ENCODE peak calls at places on chromosomes 2 and 18, in four cellular contexts. E is tibial nerve, R is coronary artery, B is AG04450. M is an unnamed sample.

GRCh38 chr2:202104286-202104870 is 31.3 kb downstream of the KIAA2012 start:
- DNase-seq in B (no peak), E (no peak), R (no peak), M (no peak)

GRCh38 chr2:55604027-55604565 is 13.3 kb downstream of the PPP4R3B start:
- DNase-seq in E (no peak), R (no peak), B (no peak), M (no peak)

GRCh38 chr2:17309741-17310339 is 208.4 kb downstream of the RAD51AP2 start:
- DNase-seq in R (no peak), B (no peak), E (peak), M (no peak)

GRCh38 chr2:184157141-184157540 is 441.2 kb upstream of the ZNF804A start:
- DNase-seq in R (no peak), E (no peak), B (no peak), M (no peak)

GRCh38 chr2:16225071-16225470 is 284.7 kb downstream of the MYCN start:
- DNase-seq in E (no peak), B (no peak), R (no peak), M (no peak)

GRCh38 chr2:241884951-241885700 is 15.6 kb downstream of the RTP5 start:
- DNase-seq in B (no peak), R (no peak), E (no peak), M (no peak)

GRCh38 chr2:71892896-71893295 is 254.8 kb downstream of the CYP26B1 start:
- DNase-seq in B (no peak), R (no peak), E (no peak), M (no peak)

GRCh38 chr2:23616630-23617029 is 231.7 kb downstream of the KLHL29 start:
- DNase-seq in B (no peak), R (no peak), E (no peak), M (no peak)

GRCh38 chr2:63424329-63425078 is 163.8 kb downstream of the WDPCP start:
- DNase-seq in E (no peak), B (no peak), R (no peak), M (no peak)

GRCh38 chr2:102166189-102166845 is 20.5 kb upstream of the IL1RL2 start:
- DNase-seq in R (no peak), E (peak), B (no peak), M (no peak)

GRCh38 chr2:70087703-70088507 is 628 bp downstream of the PCBP1 start:
- DNase-seq in B (no peak), E (peak), R (peak), M (peak)

GRCh38 chr2:183255406-183255805 is 131.2 kb downstream of the NUP35 start:
- DNase-seq in B (no peak), R (no peak), E (no peak), M (no peak)

GRCh38 chr18:45166341-45167108 is 448.8 kb upstream of the SLC14A2 start:
- DNase-seq in E (no peak), B (no peak), R (no peak), M (no peak)

GRCh38 chr18:55546873-55547704 is 40.9 kb downstream of the TCF4 start:
- DNase-seq in B (peak), E (peak), R (no peak), M (peak)

GRCh38 chr2:98334439-98335078 is 11.7 kb upstream of the CNGA3 start:
- DNase-seq in R (no peak), B (peak), E (no peak), M (no peak)

GRCh38 chr2:217061916-217062315 is 202.1 kb upstream of the TNP1 start:
- DNase-seq in B (no peak), E (no peak), R (no peak), M (no peak)

GRCh38 chr2:86049529-86049928 is 56.2 kb downstream of the POLR1A start:
- DNase-seq in E (no peak), R (no peak), B (no peak), M (no peak)

GRCh38 chr18:51447351-51447896 is 249.9 kb upstream of the MEX3C start:
- DNase-seq in B (no peak), R (no peak), E (no peak), M (no peak)

GRCh38 chr18:56112013-56112749 is 524.2 kb upstream of the TCF4 start:
- DNase-seq in E (no peak), R (no peak), B (no peak), M (no peak)

GRCh38 chr2:98333922-98334321 is 12.3 kb upstream of the CNGA3 start:
- DNase-seq in R (no peak), B (no peak), E (no peak), M (no peak)

GRCh38 chr2:159774370-159774990 is 23.5 kb downstream of the CD302 start:
- DNase-seq in E (no peak), R (no peak), B (no peak), M (no peak)

GRCh38 chr2:20179755-20180594 is 45.0 kb downstream of the SDC1 start:
- DNase-seq in B (no peak), E (no peak), R (no peak), M (no peak)

GRCh38 chr2:402721-403120 is 114.8 kb upstream of the ALKAL2 start:
- DNase-seq in B (no peak), R (no peak), E (no peak), M (no peak)

GRCh38 chr18:54294274-54294673 is 25.0 kb downstream of the POLI start:
- DNase-seq in B (no peak), E (no peak), R (no peak), M (no peak)

GRCh38 chr2:2575870-2576386 is 244.9 kb upstream of the MYT1L start:
- DNase-seq in B (no peak), E (no peak), R (peak), M (no peak)

GRCh38 chr2:75035444-75036353 is 77.3 kb downstream of the POLE4 start:
- DNase-seq in R (no peak), B (no peak), E (no peak), M (no peak)

GRCh38 chr18:48631851-48632250 is 93.0 kb downstream of the CTIF start:
- DNase-seq in B (no peak), R (peak), E (no peak), M (no peak)

GRCh38 chr2:68121873-68122679 is 35.6 kb upstream of the PNO1 start:
- DNase-seq in R (peak), E (peak), B (peak), M (peak)

GRCh38 chr2:161952722-161953322 is 121.2 kb downstream of the DPP4 start:
- DNase-seq in E (no peak), R (no peak), B (no peak), M (no peak)

GRCh38 chr18:56962322-56962721 is 184.6 kb upstream of the BOD1L2 start:
- DNase-seq in R (no peak), E (no peak), B (no peak), M (no peak)

GRCh38 chr2:189047469-189047868 is 73.3 kb downstream of the COL3A1 start:
- DNase-seq in R (no peak), B (no peak), E (no peak), M (no peak)

GRCh38 chr2:53632714-53633113 is 134.9 kb upstream of the CHAC2 start:
- DNase-seq in B (no peak), E (no peak), R (no peak), M (no peak)

GRCh38 chr2:20415511-20415918 is 31.4 kb upstream of the RHOB start:
- DNase-seq in R (peak), B (no peak), E (no peak), M (no peak)

GRCh38 chr2:21057097-21057496 is 13.2 kb upstream of the APOB start:
- DNase-seq in E (no peak), B (no peak), R (no peak), M (no peak)

GRCh38 chr2:62305421-62306176 is 109.7 kb downstream of the B3GNT2 start:
- DNase-seq in B (no peak), R (no peak), E (no peak), M (no peak)

GRCh38 chr18:73047688-73048087 is 179.9 kb upstream of the NETO1 start:
- DNase-seq in B (no peak), E (no peak), R (no peak), M (no peak)

GRCh38 chr18:57209697-57210096 is 62.8 kb downstream of the BOD1L2 start:
- DNase-seq in E (no peak), R (no peak), B (no peak), M (no peak)

GRCh38 chr2:164495491-164496223 is 125.6 kb downstream of the GRB14 start:
- DNase-seq in B (no peak), E (peak), R (no peak), M (no peak)

GRCh38 chr18:7872569-7872968 is 305.5 kb downstream of the PTPRM start:
- DNase-seq in R (no peak), B (no peak), E (no peak), M (no peak)
- TF ChIP-seq CTCF in R (no peak), B (peak), E (no peak), M (no peak)

DNA sequence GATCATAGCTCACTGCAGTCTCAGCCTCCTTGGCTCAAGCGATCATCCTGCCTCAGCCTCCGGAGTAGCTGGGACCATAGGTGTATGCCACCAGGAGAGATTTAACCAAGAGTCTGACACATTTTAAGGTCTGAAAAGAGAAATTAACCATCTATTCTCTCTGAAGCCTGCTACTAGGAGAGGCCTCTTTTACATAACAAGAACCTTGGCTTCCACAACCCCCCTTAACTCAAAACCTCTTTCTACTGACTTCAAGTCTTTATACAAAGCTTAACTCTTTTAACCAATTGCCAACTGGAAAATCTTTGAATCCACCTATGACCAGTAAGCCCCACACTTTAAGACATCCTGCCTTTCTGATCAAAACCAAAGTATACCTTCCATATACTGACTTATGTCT is 279.9 kb upstream of the CELF4 start:
- DNase-seq in E (no peak), R (no peak), B (no peak), M (no peak)
- H3K4me3 ChIP-seq in E (no peak), R (no peak), B (no peak), M (no peak)

DNA sequence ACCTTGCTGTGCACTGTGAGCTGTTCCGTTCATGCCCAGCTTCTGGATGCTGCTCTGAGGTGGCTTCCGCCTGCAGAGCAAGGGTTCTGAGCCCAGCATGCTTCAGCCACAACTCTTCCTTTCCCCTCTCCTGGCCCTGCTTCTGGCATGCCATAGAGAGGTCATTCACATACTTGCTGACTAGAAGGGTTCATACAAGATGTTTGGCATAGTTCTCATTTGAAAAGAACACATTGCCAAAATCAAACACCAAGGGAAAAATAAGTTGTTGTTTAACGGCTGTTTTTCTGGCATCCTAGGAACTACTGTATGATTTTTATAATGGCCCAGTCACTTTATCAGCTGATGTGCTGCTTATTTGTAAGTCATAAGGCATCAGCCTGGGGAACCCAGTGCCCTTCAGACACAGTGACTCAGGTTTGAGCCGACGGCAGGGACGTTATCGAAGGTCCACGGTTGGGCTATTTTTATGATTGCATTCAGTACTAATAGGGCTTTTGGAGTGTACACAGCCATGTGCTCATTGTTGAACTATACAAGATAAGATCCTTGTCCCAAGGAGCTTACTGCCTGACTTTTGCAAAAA is 53.9 kb upstream of the CTAGE1 start:
- DNase-seq in B (no peak), R (peak), E (no peak), M (no peak)
- H3K27ac ChIP-seq in B (no peak), R (peak), E (no peak), M (no peak)

DNA sequence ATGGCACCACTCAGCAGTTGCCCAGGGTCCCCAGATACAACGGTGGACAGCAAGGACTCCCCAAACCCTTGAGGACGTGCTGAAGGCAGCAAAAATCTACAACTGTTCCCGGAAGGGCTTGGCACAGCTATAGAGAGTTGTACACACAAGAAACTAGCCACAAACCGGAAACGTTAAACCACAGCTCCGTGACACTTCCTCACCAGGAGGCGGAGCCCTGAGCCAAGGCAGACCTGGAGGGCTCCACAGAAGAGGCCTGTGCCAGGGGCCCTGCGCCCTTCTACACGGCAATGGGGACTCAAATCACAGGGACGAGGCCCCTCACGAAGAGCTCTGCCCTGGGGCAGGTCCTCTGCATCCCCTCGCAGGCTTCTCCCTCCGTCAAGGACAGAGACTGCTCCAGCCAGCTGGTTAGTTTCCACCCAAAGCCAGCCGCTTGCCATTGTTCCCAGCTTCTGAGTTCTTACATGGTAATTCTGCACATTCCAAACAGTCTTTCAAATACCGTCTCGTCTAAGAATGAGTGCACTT is 133.3 kb downstream of the HDAC4 start:
- DNase-seq in E (peak), B (no peak), R (peak), M (peak)
- TF ChIP-seq CTCF in E (peak), B (peak), R (no peak), M (no peak)